ENCODE peak calls at places on chromosomes 3 and 15, in six cellular contexts. C, V, X, I, S and N are unnamed samples.

GRCh38 chr15:31409196-31409595 is 82.6 kb downstream of the KLF13 start:
- DNase-seq in C (no peak), V (no peak), X (no peak), I (peak), S (no peak), N (no peak)

GRCh38 chr3:42123012-42123581 is 31.9 kb downstream of the TRAK1 start:
- DNase-seq in C (no peak), V (no peak), X (no peak), I (peak), S (peak), N (peak)

GRCh38 chr3:60053518-60054265 is 1003.9 kb upstream of the CFAP20DC start:
- DNase-seq in C (no peak), V (no peak), X (no peak), I (peak), S (no peak), N (no peak)

GRCh38 chr3:127706785-127707351 is 34.1 kb downstream of the ABTB1 start:
- DNase-seq in C (no peak), V (no peak), X (no peak), I (no peak), S (no peak), N (no peak)

GRCh38 chr15:61521961-61522360 is 292.9 kb upstream of the RORA start:
- DNase-seq in C (no peak), V (no peak), X (no peak), I (peak), S (no peak), N (no peak)

GRCh38 chr15:59180946-59181345 is 25.7 kb upstream of the LDHAL6B start:
- DNase-seq in C (no peak), V (no peak), X (no peak), I (no peak), S (no peak), N (no peak)

GRCh38 chr3:126152931-126153694 is 27.3 kb downstream of the ALDH1L1 start:
- DNase-seq in C (no peak), V (no peak), X (no peak), I (no peak), S (peak), N (no peak)

GRCh38 chr15:36831125-36831914 is 251.9 kb downstream of the CDIN1 start:
- DNase-seq in C (no peak), V (no peak), X (no peak), I (peak), S (peak), N (peak)

GRCh38 chr15:45225506-45226273 is 26.3 kb upstream of the SLC28A2 start:
- DNase-seq in C (no peak), V (no peak), X (no peak), I (no peak), S (no peak), N (no peak)
- TF ChIP-seq CTCF in C (no peak), V (no peak), X (no peak), I (no peak), S (no peak), N (no peak)

DNA sequence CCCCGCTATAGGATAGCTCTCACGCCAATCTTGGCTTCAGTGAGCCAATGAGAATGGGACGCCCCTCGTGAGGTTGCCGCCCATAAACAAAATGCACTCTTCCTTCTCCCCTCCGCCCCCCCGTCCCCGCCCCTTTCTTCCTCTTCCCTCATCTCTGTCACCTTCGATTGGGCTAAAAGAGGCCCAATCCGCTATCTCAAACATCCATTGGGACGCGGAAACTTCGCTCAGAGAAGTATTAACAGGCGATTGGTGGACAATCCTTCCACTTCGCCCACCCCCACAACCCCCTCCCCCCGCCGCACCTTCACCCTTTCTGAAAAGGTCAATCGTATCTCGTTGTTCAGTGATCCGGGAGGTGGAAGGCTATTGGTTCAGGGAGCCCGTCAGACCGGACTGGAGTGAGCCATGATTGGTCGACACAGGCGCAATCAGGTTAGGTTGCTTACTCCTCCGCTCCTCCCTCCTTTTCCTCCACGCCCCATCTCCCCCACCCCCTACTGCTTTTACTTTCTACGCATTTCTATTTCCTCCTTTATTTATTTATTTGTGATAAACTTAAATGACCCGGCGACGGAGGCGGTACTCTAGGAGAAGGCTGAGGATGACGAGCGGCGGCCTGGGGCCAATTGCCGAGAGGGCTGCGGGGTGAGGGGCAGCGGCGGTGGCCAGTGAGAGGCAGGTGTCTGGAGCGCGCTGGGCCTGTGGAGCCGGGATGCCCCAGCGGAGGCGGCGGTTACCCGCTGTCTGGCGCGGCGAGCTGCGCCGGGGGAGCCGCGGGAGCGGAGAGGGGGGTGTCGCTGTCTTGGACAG is 447 bp upstream of the ZBTB20 start:
- DNase-seq in C (peak), V (peak), X (peak), I (peak), S (peak), N (peak)
- TF ChIP-seq CTCF in C (no peak), V (no peak), X (no peak), I (no peak), S (no peak), N (no peak)

GRCh38 chr15:67639591-67639990 is 97.1 kb downstream of the MAP2K5 start:
- DNase-seq in C (no peak), V (no peak), X (no peak), I (no peak), S (no peak), N (no peak)

GRCh38 chr15:67646847-67647246 is 104.3 kb downstream of the MAP2K5 start:
- DNase-seq in C (no peak), V (no peak), X (no peak), I (no peak), S (no peak), N (no peak)

DNA sequence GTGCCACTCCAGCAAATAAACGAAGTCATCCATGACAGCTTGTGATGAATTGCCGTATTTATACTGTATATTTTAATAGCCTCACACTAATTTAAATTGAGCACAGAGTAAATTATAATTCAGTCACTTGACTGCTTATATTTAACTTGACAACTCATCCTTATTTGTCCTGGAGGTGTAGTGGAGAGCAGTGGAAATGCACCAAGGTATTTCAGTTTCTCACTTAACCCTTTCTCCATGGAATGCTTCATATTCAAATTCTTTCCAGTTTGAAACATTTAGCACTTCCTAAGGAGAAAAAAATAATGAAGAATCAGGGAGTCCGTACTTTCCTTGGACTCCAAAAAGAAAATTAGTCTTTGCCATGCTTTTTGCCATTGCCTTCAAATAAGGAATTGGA is 99.0 kb downstream of the MAP2K5 start:
- DNase-seq in C (no peak), V (no peak), X (no peak), I (no peak), S (no peak), N (no peak)
- TF ChIP-seq CTCF in C (no peak), V (no peak), X (no peak), I (no peak), S (no peak), N (no peak)

DNA sequence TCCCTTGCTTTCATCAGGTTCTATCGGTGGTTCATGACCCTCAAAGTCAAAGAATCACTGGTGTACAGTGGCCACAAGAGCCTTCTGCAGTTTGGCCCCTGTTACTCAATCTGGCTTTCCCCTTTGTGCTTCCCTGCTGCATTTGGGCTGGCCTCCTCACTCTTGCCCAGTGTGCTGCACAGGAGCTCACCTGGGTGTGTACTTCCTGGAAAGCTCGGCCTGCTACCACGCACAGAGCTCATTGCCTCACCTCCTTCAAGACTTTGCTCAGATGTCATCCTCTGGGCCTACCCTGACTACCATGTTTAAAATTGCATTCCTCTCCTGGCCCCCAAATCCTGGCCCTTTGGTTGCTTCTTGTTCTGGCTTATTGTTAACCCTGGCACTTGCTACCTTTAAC is 90.9 kb downstream of the MITF start:
- DNase-seq in C (peak), V (no peak), X (no peak), I (no peak), S (no peak), N (no peak)
- TF ChIP-seq CTCF in C (no peak), V (no peak), X (no peak), I (no peak), S (no peak), N (no peak)

GRCh38 chr3:194984026-194984425 is 286.9 kb downstream of the XXYLT1 start:
- DNase-seq in C (no peak), V (no peak), X (no peak), I (no peak), S (no peak), N (no peak)

GRCh38 chr3:194984624-194985023 is 286.3 kb downstream of the XXYLT1 start:
- DNase-seq in C (no peak), V (no peak), X (no peak), I (no peak), S (no peak), N (no peak)

GRCh38 chr3:194986208-194987043 is 284.5 kb downstream of the XXYLT1 start:
- DNase-seq in C (peak), V (no peak), X (no peak), I (no peak), S (no peak), N (no peak)

GRCh38 chr3:194983620-194984019 is 287.3 kb downstream of the XXYLT1 start:
- DNase-seq in C (no peak), V (no peak), X (no peak), I (no peak), S (no peak), N (no peak)

GRCh38 chr3:194985031-194985578 is 285.9 kb downstream of the XXYLT1 start:
- DNase-seq in C (peak), V (peak), X (no peak), I (peak), S (no peak), N (no peak)
- TF ChIP-seq CTCF in C (peak), V (peak), X (no peak), I (peak), S (no peak), N (no peak)

DNA sequence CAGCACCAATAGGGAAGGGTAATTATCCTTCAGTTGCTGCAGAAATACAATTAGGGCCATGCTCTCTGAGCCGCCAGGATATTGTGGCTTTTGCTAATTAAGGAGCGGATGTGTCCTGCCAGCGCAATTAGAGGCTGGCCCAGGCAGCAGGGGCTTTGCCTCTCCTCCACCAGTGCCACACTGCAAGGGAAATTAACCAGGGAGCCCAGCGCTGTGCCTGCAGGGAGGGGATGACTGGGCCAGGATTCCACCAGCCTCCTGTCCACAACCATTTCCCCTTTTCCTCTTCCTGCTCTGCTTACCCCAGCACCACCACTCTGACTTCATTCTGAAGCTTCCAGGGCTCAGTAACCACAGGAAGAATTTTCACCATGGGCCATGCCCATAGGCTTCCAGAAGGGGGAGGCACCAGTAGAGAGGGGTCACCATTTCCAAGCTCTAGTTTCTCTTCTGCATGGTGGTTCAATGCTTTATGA is 10.3 kb upstream of the AEN start:
- DNase-seq in C (no peak), V (no peak), X (no peak), I (no peak), S (no peak), N (no peak)
- TF ChIP-seq CTCF in C (no peak), V (peak), X (no peak), I (no peak), S (no peak), N (no peak)

GRCh38 chr3:118966700-118967099 is 67.9 kb downstream of the IGSF11 start:
- DNase-seq in C (no peak), V (no peak), X (no peak), I (no peak), S (no peak), N (no peak)
- TF ChIP-seq CTCF in C (no peak), V (no peak), X (no peak), I (no peak), S (no peak), N (no peak)

GRCh38 chr3:171508206-171508605 is 48.0 kb upstream of the TNIK start:
- DNase-seq in C (no peak), V (no peak), X (no peak), I (no peak), S (no peak), N (no peak)

GRCh38 chr3:171514466-171514865 is 54.3 kb upstream of the TNIK start:
- DNase-seq in C (no peak), V (no peak), X (no peak), I (no peak), S (no peak), N (no peak)

GRCh38 chr3:171506743-171507319 is 46.6 kb upstream of the TNIK start:
- DNase-seq in C (no peak), V (no peak), X (no peak), I (peak), S (no peak), N (no peak)

GRCh38 chr3:171508676-171509075 is 48.5 kb upstream of the TNIK start:
- DNase-seq in C (no peak), V (no peak), X (no peak), I (no peak), S (no peak), N (no peak)

DNA sequence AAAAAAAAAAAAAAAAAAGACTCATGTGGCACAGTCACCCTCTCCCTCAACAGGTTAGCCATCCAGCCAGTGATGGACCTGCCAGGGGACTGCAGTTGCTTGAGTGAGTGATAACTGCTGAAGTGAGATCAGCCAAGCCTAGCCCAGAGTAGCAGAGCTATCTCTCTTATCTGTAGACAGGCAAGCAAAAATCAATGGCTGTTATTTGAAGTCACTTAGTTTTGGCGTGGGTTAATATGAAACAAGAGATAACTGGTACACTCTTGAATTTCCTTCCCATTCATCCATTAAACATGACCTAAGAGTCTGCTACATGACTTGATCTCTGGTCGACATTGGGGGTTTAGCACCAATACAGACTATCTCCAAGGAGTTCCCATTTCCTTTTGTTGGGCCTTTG is 51.2 kb upstream of the TNIK start:
- DNase-seq in C (no peak), V (no peak), X (no peak), I (no peak), S (no peak), N (no peak)
- TF ChIP-seq CTCF in C (no peak), V (no peak), X (no peak), I (no peak), S (no peak), N (no peak)